ENCODE peak calls at places on chromosomes 11 and 22, in seven cellular contexts. D is activated naive CD8-positive, alpha-beta T cell treated with anti-CD3 and anti-CD28 coated beads for 36 hours; X is left ventricle myocardium inferior; V is A172; H is substantia nigra; F is heart right ventricle; K is prostate gland. N is an unnamed sample.

GRCh38 chr11:45674481-45675190 is 9.2 kb upstream of the CHST1 start:
- DNase-seq in D (no peak), X (no peak), V (no peak), H (no peak), F (no peak), K (no peak), N (no peak)

GRCh38 chr11:62721994-62722393 is 5.3 kb downstream of the HNRNPUL2 start:
- DNase-seq in D (no peak), X (no peak), V (no peak), H (no peak), F (no peak), K (no peak), N (no peak)

GRCh38 chr11:26806209-26806608 is 84.3 kb upstream of the SLC5A12 start:
- DNase-seq in D (no peak), X (no peak), V (peak; percentile 2), H (no peak), F (no peak), K (no peak), N (no peak)

GRCh38 chr11:106917973-106918372 is 100.3 kb downstream of the GUCY1A2 start:
- DNase-seq in D (no peak), X (no peak), V (peak; percentile 3), H (no peak), F (no peak), K (no peak), N (no peak)

GRCh38 chr11:45664376-45665205 is 831 bp downstream of the CHST1 start:
- DNase-seq in D (no peak), X (no peak), V (no peak), H (no peak), F (no peak), K (no peak), N (no peak)

GRCh38 chr11:13118194-13118593 is 109.1 kb downstream of the RASSF10 start:
- DNase-seq in D (no peak), X (no peak), V (peak; percentile 100), H (no peak), F (no peak), K (no peak), N (no peak)

GRCh38 chr11:103541186-103541795 is 432.1 kb downstream of the DYNC2H1 start:
- DNase-seq in D (no peak), X (no peak), V (no peak), H (no peak), F (no peak), K (no peak), N (no peak)

GRCh38 chr22:49024775-49025440 is 802.8 kb downstream of the BRD1 start:
- DNase-seq in D (no peak), X (no peak), V (no peak), H (no peak), F (no peak), K (no peak), N (no peak)

GRCh38 chr11:114278342-114279065 is 17.7 kb upstream of the NNMT start:
- DNase-seq in D (no peak), X (no peak), V (no peak), H (no peak), F (no peak), K (no peak), N (no peak)

GRCh38 chr11:1879342-1879940 is 12.3 kb downstream of the PRR33 start:
- DNase-seq in D (no peak), X (peak; percentile 24), V (no peak), H (no peak), F (peak; percentile 15), K (no peak), N (no peak)

GRCh38 chr11:69001301-69002081 is 11.6 kb downstream of the MRGPRF start:
- DNase-seq in D (no peak), X (no peak), V (no peak), H (no peak), F (no peak), K (no peak), N (no peak)

GRCh38 chr22:21921729-21922128 is 30.9 kb downstream of the PPM1F start:
- DNase-seq in D (no peak), X (no peak), V (no peak), H (no peak), F (no peak), K (no peak), N (no peak)

GRCh38 chr11:117831661-117832415 is 7.3 kb upstream of the FXYD2 start:
- DNase-seq in D (no peak), X (no peak), V (no peak), H (no peak), F (no peak), K (no peak), N (no peak)

GRCh38 chr11:109017489-109017888 is 352.6 kb downstream of the DDX10 start:
- DNase-seq in D (no peak), X (no peak), V (no peak), H (no peak), F (no peak), K (no peak), N (no peak)

GRCh38 chr11:70517996-70518907 is 119.9 kb downstream of the CTTN start:
- DNase-seq in D (no peak), X (no peak), V (peak; percentile 97), H (no peak), F (no peak), K (no peak), N (no peak)

GRCh38 chr11:9013373-9013772 is 9.6 kb upstream of the NRIP3 start:
- DNase-seq in D (no peak), X (no peak), V (no peak), H (no peak), F (no peak), K (no peak), N (no peak)

GRCh38 chr11:86446924-86447285 is 72.2 kb downstream of the CCDC81 start:
- DNase-seq in D (no peak), X (no peak), V (no peak), H (no peak), F (no peak), K (no peak), N (no peak)

GRCh38 chr11:133064152-133064877 is 468.0 kb downstream of the OPCML start:
- DNase-seq in D (peak; percentile 17), X (peak; percentile 63), V (peak; percentile 6), H (peak; percentile 63), F (peak; percentile 72), K (no peak), N (no peak)

GRCh38 chr11:111422494-111423249 is 43.6 kb upstream of the POU2AF1 start:
- DNase-seq in D (peak; percentile 61), X (peak; percentile 32), V (no peak), H (peak; percentile 12), F (peak; percentile 45), K (peak; percentile 59), N (no peak)

GRCh38 chr11:1041471-1041870 is 5.0 kb upstream of the MUC6 start:
- DNase-seq in D (no peak), X (no peak), V (no peak), H (no peak), F (peak; percentile 8), K (no peak), N (no peak)

GRCh38 chr11:65478411-65479183 is 20.2 kb upstream of the MALAT1 start:
- DNase-seq in D (no peak), X (peak; percentile 70), V (no peak), H (no peak), F (peak; percentile 78), K (no peak), N (no peak)

GRCh38 chr22:25764270-25765015 is 22.5 kb downstream of the MYO18B start:
- DNase-seq in D (no peak), X (no peak), V (no peak), H (no peak), F (no peak), K (no peak), N (no peak)

GRCh38 chr11:3094223-3094824 is 37.1 kb upstream of the CARS1 start:
- DNase-seq in D (no peak), X (no peak), V (no peak), H (no peak), F (no peak), K (no peak), N (no peak)